ENCODE peak calls at places on chromosome 13, in eight cellular contexts. W, D, G, C, P, J, N and R are unnamed samples.
A peak's percentile ranks its signal among the peaks of the same experiment; 100 is the strongest.

GRCh38 chr13:101218484-101218883 is 197.8 kb downstream of the NALCN start:
- DNase-seq in D (peak; percentile 51), G (no peak), J (no peak), N (no peak), W (no peak), P (peak; percentile 23), C (no peak), R (peak; percentile 47)

GRCh38 chr13:109729031-109729870 is 57.1 kb downstream of the IRS2 start:
- DNase-seq in G (no peak), N (peak; percentile 33), P (no peak), D (peak; percentile 69), C (no peak), J (peak; percentile 56), W (no peak), R (no peak)

GRCh38 chr13:52127378-52127777 is 1.5 kb downstream of the NEK5 start:
- DNase-seq in J (peak; percentile 94), C (no peak), G (no peak), D (no peak), P (no peak), W (no peak), N (no peak), R (no peak)

GRCh38 chr13:80454245-80454644 is 113.3 kb upstream of the SPRY2 start:
- DNase-seq in N (no peak), P (no peak), J (peak; percentile 70), W (no peak), G (no peak), D (peak; percentile 17), C (no peak), R (peak; percentile 68)

GRCh38 chr13:57829496-57829895 is 198.0 kb downstream of the PCDH17 start:
- DNase-seq in N (no peak), D (no peak), G (no peak), C (no peak), W (no peak), J (peak; percentile 66), P (no peak), R (no peak)

GRCh38 chr13:27824121-27824520 is 31.8 kb downstream of the GSX1 start:
- DNase-seq in J (no peak), N (no peak), G (no peak), P (no peak), D (no peak), C (no peak), W (no peak), R (no peak)

GRCh38 chr13:110471833-110472162 is 89.7 kb downstream of the RAB20 start:
- DNase-seq in P (peak; percentile 27), J (peak; percentile 52), G (no peak), D (peak; percentile 90), C (no peak), N (no peak), W (no peak), R (peak; percentile 7)

GRCh38 chr13:61339054-61339621 is 76.5 kb downstream of the PCDH20 start:
- DNase-seq in W (no peak), G (no peak), N (no peak), D (no peak), P (no peak), J (no peak), C (no peak), R (no peak)

GRCh38 chr13:100852146-100852545 is 177.6 kb upstream of the TMTC4 start:
- DNase-seq in N (no peak), P (no peak), G (no peak), W (no peak), D (no peak), J (no peak), C (no peak), R (no peak)

GRCh38 chr13:39929583-39929982 is 274.1 kb downstream of the COG6 start:
- DNase-seq in J (no peak), C (no peak), N (no peak), P (no peak), D (no peak), W (no peak), G (no peak), R (no peak)

GRCh38 chr13:73903561-73903960 is 230.6 kb downstream of the KLF12 start:
- DNase-seq in P (no peak), W (no peak), J (no peak), D (no peak), N (no peak), C (no peak), G (no peak), R (no peak)

GRCh38 chr13:113020323-113021080 is 51.5 kb downstream of the MCF2L start:
- DNase-seq in D (no peak), J (no peak), G (no peak), C (no peak), W (no peak), N (no peak), P (no peak), R (no peak)

GRCh38 chr13:79079351-79079839 is 326.7 kb downstream of the RBM26 start:
- DNase-seq in N (no peak), G (no peak), W (no peak), P (no peak), J (no peak), D (no peak), C (no peak), R (no peak)

GRCh38 chr13:80551650-80552497 is 210.9 kb upstream of the SPRY2 start:
- DNase-seq in P (no peak), C (no peak), W (no peak), D (no peak), N (no peak), J (no peak), G (no peak), R (peak; percentile 40)

GRCh38 chr13:106680796-106681482 is 113.0 kb upstream of the ARGLU1 start:
- DNase-seq in J (no peak), G (no peak), N (no peak), C (peak; percentile 47), P (no peak), W (no peak), D (no peak), R (no peak)

GRCh38 chr13:31223215-31223614 is 23.4 kb downstream of the B3GLCT start:
- DNase-seq in J (no peak), P (no peak), G (no peak), W (no peak), N (no peak), C (no peak), D (no peak), R (no peak)

GRCh38 chr13:44397766-44398223 is 24.2 kb downstream of the SERP2 start:
- DNase-seq in D (no peak), C (no peak), J (no peak), W (no peak), G (no peak), P (no peak), N (no peak), R (no peak)

GRCh38 chr13:24348797-24349515 is 39.6 kb downstream of the C1QTNF9 start:
- DNase-seq in J (no peak), D (peak; percentile 93), C (no peak), W (no peak), P (no peak), N (no peak), G (no peak), R (no peak)

GRCh38 chr13:112933649-112934048 is 35.4 kb upstream of the MCF2L start:
- DNase-seq in C (no peak), J (no peak), D (no peak), W (no peak), P (no peak), G (no peak), N (no peak), R (no peak)

GRCh38 chr13:28357247-28357825 is 137.6 kb downstream of the FLT1 start:
- DNase-seq in D (no peak), W (no peak), P (peak; percentile 36), J (no peak), G (no peak), N (no peak), C (no peak), R (no peak)